ENCODE peak calls at places on chromosomes 11 and 22, in ten cellular contexts. I is prostate gland, W is stomach, B is HepG2, E is upper lobe of left lung, M is spleen, X is transverse colon, T is SK-N-SH, Q is HCT116, P is breast epithelium. H is an unnamed sample. For H3K4me1, the result is how much of the 10 kb centered on the place peaks cover.

GRCh38 chr11:16605971-16606783 is 132.3 kb upstream of the C11orf58 start:
- DNase-seq in M (peak), W (peak), I (peak), X (peak), B (peak), P (peak), T (peak), E (peak), Q (peak), H (no peak)

GRCh38 chr11:12269104-12269441 is 108.3 kb upstream of the PARVA start:
- DNase-seq in B (no peak), M (no peak), P (peak), I (peak), Q (no peak), E (peak), X (no peak), T (peak), W (peak), H (no peak)

GRCh38 chr11:59175104-59175503 is 3.2 kb downstream of the DTX4 start:
- DNase-seq in P (no peak), E (peak), X (no peak), M (no peak), I (no peak), Q (no peak), W (no peak), B (no peak), T (no peak), H (no peak)

GRCh38 chr11:19200410-19201201 is 1.2 kb downstream of the CSRP3 start:
- DNase-seq in B (no peak), T (no peak), X (peak), W (peak), P (peak), Q (no peak), M (no peak), I (no peak), E (peak), H (no peak)

GRCh38 chr11:1760351-1761109 is 3.2 kb downstream of the CTSD start:
- DNase-seq in M (peak), X (peak), W (peak), E (peak), B (no peak), Q (no peak), T (no peak), P (no peak), I (no peak), H (no peak)

GRCh38 chr11:57735655-57736298 is 5.5 kb upstream of the SELENOH start:
- DNase-seq in B (no peak), X (peak), M (no peak), Q (no peak), E (no peak), I (no peak), P (no peak), T (no peak), W (no peak), H (no peak)

GRCh38 chr11:69670158-69670845 is 4.9 kb downstream of the LTO1 start:
- DNase-seq in E (peak), I (peak), Q (peak), M (peak), X (peak), B (peak), T (peak), P (peak), W (peak), H (no peak)

GRCh38 chr22:47035443-47035881 is 273.0 kb downstream of the TBC1D22A start:
- DNase-seq in X (no peak), E (no peak), Q (no peak), I (no peak), P (no peak), T (peak), M (peak), B (no peak), W (no peak), H (no peak)

GRCh38 chr11:105923814-105924213 is 98.2 kb downstream of the MSANTD4 start:
- DNase-seq in W (no peak), B (no peak), M (no peak), I (no peak), P (no peak), X (no peak), E (no peak), Q (no peak), T (no peak), H (no peak)

DNA sequence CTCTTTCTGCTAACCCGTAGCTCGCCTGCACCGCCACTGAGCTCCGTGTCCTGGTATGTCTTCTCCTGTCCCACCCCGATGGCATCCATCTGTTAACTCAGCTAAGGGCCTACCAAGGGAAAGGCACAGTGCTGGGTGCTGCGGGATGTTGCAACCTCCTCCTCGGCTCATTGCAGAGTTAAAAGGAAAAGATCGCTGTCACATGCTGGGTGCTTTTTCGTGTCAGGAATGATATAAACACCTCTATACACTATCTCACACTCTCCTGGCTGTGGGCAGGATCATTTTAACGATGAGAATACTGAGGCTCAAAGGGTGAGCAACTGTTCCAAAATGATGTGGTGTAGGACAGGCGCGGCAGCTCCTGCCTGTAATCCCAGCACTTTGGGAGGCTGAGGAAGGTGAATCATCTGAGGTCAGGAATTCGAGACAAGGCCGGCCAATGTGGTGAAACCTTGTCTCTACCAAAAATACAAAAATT is 10.1 kb downstream of the TXN2 start:
- DNase-seq in I (no peak), B (no peak), P (no peak), T (no peak), M (no peak), X (no peak), W (no peak), Q (no peak), E (no peak), H (no peak)
- TF ChIP-seq POLR2AphosphoS5 in I (no peak), B (no peak), P (no peak), T (no peak), M (no peak), X (no peak), W (peak), Q (no peak), E (no peak), H (no peak)

GRCh38 chr11:7906481-7906880 is 24.6 kb downstream of the OR10A6 start:
- DNase-seq in X (no peak), M (no peak), Q (no peak), I (no peak), B (no peak), T (no peak), P (peak), W (no peak), E (no peak), H (no peak)
- H3K4me1 ChIP-seq in X (under half), M (under half), Q (under half), I (under half), B (under half), T (under half), P (under half), W (under half), E (under half), H (under half)

DNA sequence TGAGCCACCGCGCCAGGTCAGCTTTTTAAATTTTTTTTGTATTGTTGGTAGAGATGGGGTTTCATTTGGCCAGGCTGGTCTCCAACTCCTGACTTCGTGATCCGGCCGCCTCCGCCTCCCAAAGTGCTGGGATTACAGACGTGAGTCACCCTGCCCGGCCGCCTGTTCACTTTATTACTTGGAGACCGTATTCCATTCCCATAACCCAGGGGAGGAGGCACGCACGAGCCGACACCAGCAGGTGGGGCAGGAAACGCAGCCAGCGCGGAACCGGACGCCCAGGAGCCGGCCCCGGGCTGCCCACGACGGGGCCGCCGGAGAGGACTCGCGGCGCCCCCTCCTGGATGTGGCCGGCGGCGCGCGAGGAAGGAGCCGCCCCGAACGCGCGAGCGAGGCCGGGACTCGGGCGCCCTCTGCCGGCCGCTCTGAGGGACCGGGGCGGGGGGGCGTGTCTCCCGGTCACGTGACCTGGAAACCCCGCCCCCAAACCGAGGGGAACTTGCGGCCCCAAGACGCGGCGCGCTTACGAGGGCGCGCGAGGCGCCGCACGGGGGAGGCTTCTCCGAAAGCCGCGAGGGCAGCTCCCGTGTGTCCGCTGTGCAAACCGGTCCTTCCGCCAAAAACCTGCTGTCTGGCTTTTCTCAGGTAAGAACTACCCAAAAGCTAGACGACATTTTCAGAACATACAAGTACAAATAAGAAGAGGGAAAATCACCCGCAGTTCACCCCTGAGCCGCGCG is 11.6 kb upstream of the RNH1 start:
- DNase-seq in P (peak), M (peak), I (peak), E (peak), W (peak), X (peak), T (peak), B (peak), Q (peak), H (no peak)
- TF ChIP-seq POLR2AphosphoS5 in P (peak), M (peak), I (peak), E (peak), W (peak), X (peak), T (no peak), B (peak), Q (peak), H (peak)

GRCh38 chr22:26574001-26574723 is 15.8 kb downstream of the TPST2 start:
- DNase-seq in Q (no peak), W (no peak), T (no peak), P (no peak), M (peak), E (no peak), B (no peak), X (no peak), I (no peak), H (no peak)
- H3K4me1 ChIP-seq in Q (under half), W (under half), T (under half), P (under half), M (half or more), E (half or more), B (under half), X (under half), I (under half), H (under half)

GRCh38 chr11:61125310-61125684 is 23.0 kb downstream of the CD5 start:
- DNase-seq in W (no peak), I (no peak), E (no peak), X (no peak), B (no peak), M (no peak), T (peak), P (no peak), Q (no peak), H (no peak)
- TF ChIP-seq POLR2AphosphoS5 in W (no peak), I (no peak), E (no peak), X (no peak), B (no peak), M (no peak), T (no peak), P (no peak), Q (no peak), H (no peak)

DNA sequence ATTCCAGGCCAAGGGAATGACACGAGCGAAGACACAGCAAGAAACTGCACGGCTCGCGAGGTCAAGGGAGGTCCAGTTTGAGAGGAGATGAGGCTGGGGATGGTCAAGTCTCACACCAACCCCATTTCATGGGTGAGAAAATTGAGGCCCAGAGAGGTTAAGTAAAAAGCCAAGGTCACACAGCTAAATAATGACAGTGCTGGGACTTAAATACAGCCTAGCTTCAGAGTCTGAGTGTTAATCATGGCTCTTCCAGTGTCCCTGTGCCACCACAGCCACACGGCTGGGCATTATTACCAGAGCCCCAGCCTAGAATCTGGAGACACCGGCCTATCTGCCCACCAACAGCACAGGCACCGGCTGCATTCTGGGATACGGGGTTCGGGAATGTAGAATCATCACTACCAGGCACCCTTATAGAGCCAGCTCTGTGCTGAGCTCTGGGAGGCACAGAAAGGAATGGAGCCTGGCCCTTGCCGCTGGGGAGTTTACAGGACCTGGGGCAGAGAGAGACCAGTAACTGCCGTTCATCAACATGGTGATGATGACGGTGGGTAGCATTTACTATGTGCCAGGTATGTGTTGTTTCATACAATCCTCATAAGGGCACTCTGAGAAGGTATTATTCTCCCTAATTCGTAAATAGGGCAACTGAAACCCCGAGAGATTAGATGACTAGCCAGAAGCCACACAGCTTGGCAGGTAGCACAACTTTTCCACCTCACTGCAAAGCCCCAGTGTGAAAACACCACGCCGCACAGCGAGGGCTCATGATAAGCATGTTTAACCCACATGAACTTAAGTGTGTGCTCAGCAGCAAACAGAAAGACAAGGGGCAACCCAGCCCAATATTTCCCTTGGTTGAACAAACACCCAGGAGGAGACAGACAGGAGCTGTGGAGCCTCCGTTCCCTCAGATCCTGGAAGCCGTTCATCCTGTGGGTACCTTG is 51.9 kb downstream of the CD6 start:
- DNase-seq in X (peak), P (no peak), W (peak), E (no peak), Q (no peak), T (no peak), B (no peak), M (no peak), I (no peak), H (no peak)
- H3K4me1 ChIP-seq in X (under half), P (under half), W (under half), E (under half), Q (under half), T (under half), B (under half), M (half or more), I (under half), H (under half)

H was measured in vagina.